ENCODE peak calls at places on chromosome 2, in eight cellular contexts. R is LoVo; D is activated gamma-delta T cell; A is NCI-H748 treated with DMSO at 0.1 percent for 48 hours; W is CD4-positive, alpha-beta T cell; C is spleen; F is endothelial cell; M is CD4-positive, alpha-beta memory T cell. X is an unnamed sample.

GRCh38 chr2:188079176-188079575 is 212.5 kb upstream of the GULP1 start:
- DNase-seq in A (no peak), F (no peak), D (no peak), R (peak; percentile 28), M (no peak), W (no peak), C (no peak), X (no peak)

GRCh38 chr2:205758051-205758450 is 75.8 kb downstream of the NRP2 start:
- DNase-seq in F (no peak), R (no peak), A (no peak), M (no peak), C (no peak), W (no peak), D (no peak), X (no peak)

GRCh38 chr2:28824207-28824606 is 13.6 kb downstream of the SPDYA start:
- DNase-seq in W (no peak), M (no peak), D (no peak), C (no peak), F (no peak), R (no peak), A (no peak), X (no peak)

GRCh38 chr2:72325592-72326422 is 178.1 kb upstream of the CYP26B1 start:
- DNase-seq in R (peak; percentile 1), W (no peak), F (peak; percentile 53), C (no peak), A (no peak), M (no peak), D (no peak), X (peak; percentile 17)

GRCh38 chr2:67797801-67798535 is 264.8 kb downstream of the C1D start:
- DNase-seq in C (no peak), M (no peak), R (no peak), A (peak; percentile 14), W (no peak), D (no peak), F (no peak), X (no peak)

GRCh38 chr2:121386707-121387106 is 101.7 kb upstream of the TFCP2L1 start:
- DNase-seq in W (no peak), A (no peak), D (no peak), F (no peak), C (no peak), R (no peak), M (no peak), X (no peak)

GRCh38 chr2:5409925-5410360 is 282.2 kb upstream of the SOX11 start:
- DNase-seq in R (no peak), D (no peak), W (no peak), A (peak; percentile 92), F (peak; percentile 9), C (no peak), M (no peak), X (no peak)

GRCh38 chr2:12721571-12722444 is 5.1 kb downstream of the TRIB2 start:
- DNase-seq in D (no peak), R (no peak), W (no peak), C (no peak), A (no peak), F (no peak), M (no peak), X (no peak)

GRCh38 chr2:165015052-165015642 is 59.8 kb upstream of the SLC38A11 start:
- DNase-seq in M (no peak), A (peak; percentile 71), C (peak; percentile 80), R (peak; percentile 62), F (peak; percentile 85), W (peak; percentile 16), D (no peak), X (peak; percentile 65)

GRCh38 chr2:46632349-46632748 is 153.0 kb downstream of the TMEM247 start:
- DNase-seq in W (no peak), M (no peak), D (no peak), F (no peak), A (peak; percentile 8), C (no peak), R (peak; percentile 29), X (no peak)

GRCh38 chr2:222817628-222818027 is 43.2 kb upstream of the ACSL3 start:
- DNase-seq in A (no peak), D (no peak), C (no peak), F (no peak), W (no peak), R (no peak), M (no peak), X (no peak)

GRCh38 chr2:239383036-239383795 is 17.6 kb downstream of the HDAC4 start:
- DNase-seq in C (peak; percentile 51), A (no peak), F (no peak), R (no peak), M (no peak), D (no peak), W (no peak), X (peak; percentile 37)

GRCh38 chr2:230690439-230690838 is 22.2 kb upstream of the CAB39 start:
- DNase-seq in C (no peak), W (no peak), F (no peak), R (no peak), D (no peak), A (no peak), M (no peak), X (no peak)

GRCh38 chr2:98333922-98334321 is 12.3 kb upstream of the CNGA3 start:
- DNase-seq in M (no peak), F (no peak), A (no peak), D (no peak), W (no peak), R (no peak), C (no peak), X (no peak)

GRCh38 chr2:168375195-168375798 is 80.8 kb upstream of the CERS6 start:
- DNase-seq in A (no peak), R (no peak), F (no peak), W (no peak), C (no peak), D (no peak), M (no peak), X (no peak)

GRCh38 chr2:10252651-10253050 is 50.1 kb upstream of the HPCAL1 start:
- DNase-seq in A (no peak), D (no peak), M (no peak), W (no peak), R (no peak), F (no peak), C (no peak), X (no peak)

GRCh38 chr2:150234787-150235512 is 252.5 kb downstream of the RND3 start:
- DNase-seq in R (no peak), W (no peak), F (no peak), D (no peak), A (peak; percentile 36), M (no peak), C (no peak), X (no peak)

GRCh38 chr2:240988146-240988545 is 10.3 kb upstream of the SNED1 start:
- DNase-seq in C (peak; percentile 30), M (no peak), W (no peak), F (no peak), A (no peak), R (no peak), D (no peak), X (no peak)

GRCh38 chr2:241852116-241852980 is 6.3 kb downstream of the PDCD1 start:
- DNase-seq in M (peak; percentile 28), D (no peak), R (no peak), F (no peak), C (peak; percentile 73), A (no peak), W (no peak), X (no peak)

GRCh38 chr2:192333642-192334041 is 138.9 kb upstream of the TMEFF2 start:
- DNase-seq in C (no peak), A (no peak), M (no peak), W (no peak), D (no peak), R (no peak), F (no peak), X (no peak)

GRCh38 chr2:27954771-27955384 is 64.3 kb downstream of the BABAM2 start:
- DNase-seq in D (no peak), C (no peak), F (peak; percentile 6), W (no peak), A (no peak), M (peak; percentile 55), R (peak; percentile 39), X (peak; percentile 82)